ENCODE peak calls at places on chromosomes 3 and 15, in seven cellular contexts. C is left ventricle myocardium inferior, Z is adrenal gland, L is adipocyte, X is tibial artery, V is psoas muscle, T is OCI-LY7. Q is an unnamed sample.

GRCh38 chr3:188941103-188941502 is 230.7 kb upstream of the TPRG1 start:
- DNase-seq in C (no peak), L (no peak), V (no peak), X (peak; percentile 53), Z (no peak), T (peak; percentile 70), Q (no peak)

GRCh38 chr3:56754753-56755365 is 46.9 kb downstream of the ARHGEF3 start:
- DNase-seq in Z (no peak), C (no peak), T (peak; percentile 29), V (no peak), L (no peak), X (no peak), Q (peak; percentile 50)

GRCh38 chr3:197298858-197299854 is 744 bp upstream of the DLG1 start:
- DNase-seq in C (peak; percentile 29), X (peak; percentile 25), V (peak; percentile 63), Z (peak; percentile 43), T (peak; percentile 79), L (no peak), Q (peak; percentile 61)

GRCh38 chr15:62138124-62138523 is 27.0 kb downstream of the C2CD4B start:
- DNase-seq in L (peak; percentile 52), V (no peak), X (no peak), T (no peak), C (no peak), Z (no peak), Q (peak; percentile 62)

GRCh38 chr3:64131755-64132154 is 93.5 kb downstream of the PRICKLE2 start:
- DNase-seq in C (no peak), L (peak; percentile 32), Z (no peak), V (no peak), T (no peak), X (no peak), Q (no peak)

GRCh38 chr3:137792633-137793271 is 28.6 kb downstream of the SOX14 start:
- DNase-seq in Z (peak; percentile 34), X (no peak), L (peak; percentile 18), V (no peak), C (no peak), T (peak; percentile 27), Q (peak; percentile 76)

GRCh38 chr3:15556512-15556911 is 35.0 kb upstream of the COLQ start:
- DNase-seq in T (peak; percentile 75), V (no peak), X (no peak), L (no peak), C (no peak), Z (no peak), Q (no peak)

GRCh38 chr3:184807549-184807948 is 4.4 kb upstream of the VPS8 start:
- DNase-seq in T (no peak), C (no peak), V (no peak), Z (no peak), L (no peak), X (no peak), Q (no peak)

GRCh38 chr3:56494679-56495322 is 26.5 kb upstream of the ERC2 start:
- DNase-seq in T (peak; percentile 87), L (peak; percentile 92), Z (peak; percentile 87), V (peak; percentile 81), C (peak; percentile 73), X (peak; percentile 55), Q (peak; percentile 87)

GRCh38 chr3:194340757-194341400 is 10.2 kb downstream of the CPN2 start:
- DNase-seq in Z (no peak), T (no peak), V (no peak), L (no peak), X (no peak), C (no peak), Q (no peak)

GRCh38 chr3:141241248-141242034 is 9.8 kb downstream of the PXYLP1 start:
- DNase-seq in X (peak; percentile 82), T (no peak), L (no peak), Z (no peak), V (peak; percentile 85), C (peak; percentile 70), Q (no peak)

GRCh38 chr3:95508124-95508523 is 1306.3 kb upstream of the EPHA6 start:
- DNase-seq in L (no peak), V (no peak), C (no peak), Z (no peak), X (no peak), T (no peak), Q (no peak)

GRCh38 chr3:66803706-66804496 is 194.2 kb upstream of the KBTBD8 start:
- DNase-seq in T (no peak), X (no peak), Z (no peak), L (no peak), C (no peak), V (no peak), Q (no peak)

GRCh38 chr15:90184119-90184785 is 16.9 kb upstream of the SEMA4B start:
- DNase-seq in X (peak; percentile 89), C (peak; percentile 74), L (no peak), T (no peak), Z (peak; percentile 93), V (peak; percentile 91), Q (peak; percentile 96)

GRCh38 chr3:123816673-123817207 is 67.4 kb downstream of the MYLK start:
- DNase-seq in V (no peak), T (no peak), C (no peak), Z (peak; percentile 24), X (no peak), L (peak; percentile 64), Q (no peak)

GRCh38 chr3:10697918-10698317 is 118.1 kb upstream of the SLC6A11 start:
- DNase-seq in T (no peak), L (no peak), C (no peak), X (no peak), V (no peak), Z (no peak), Q (peak; percentile 41)

GRCh38 chr3:174431717-174432116 is 427.4 kb upstream of the NAALADL2 start:
- DNase-seq in X (no peak), L (no peak), T (no peak), Z (no peak), C (no peak), V (no peak), Q (no peak)

GRCh38 chr15:77481670-77482069 is 61.0 kb downstream of the HMG20A start:
- DNase-seq in Z (no peak), C (no peak), T (no peak), L (peak; percentile 46), V (no peak), X (no peak), Q (no peak)

GRCh38 chr3:196143708-196144382 is 62.0 kb upstream of the TFRC start:
- DNase-seq in L (no peak), X (no peak), T (no peak), C (no peak), Z (no peak), V (no peak), Q (no peak)

GRCh38 chr3:128430731-128431130 is 36.0 kb downstream of the DNAJB8 start:
- DNase-seq in V (no peak), T (no peak), X (no peak), C (no peak), Z (no peak), L (no peak), Q (no peak)

GRCh38 chr15:40274350-40275274 is 8.3 kb downstream of the ANKRD63 start:
- DNase-seq in C (peak; percentile 71), V (peak; percentile 90), T (peak; percentile 88), X (peak; percentile 69), L (peak; percentile 95), Z (peak; percentile 90), Q (peak; percentile 90)

GRCh38 chr15:49171790-49172189 is 1.7 kb downstream of the GALK2 start:
- DNase-seq in Z (no peak), V (no peak), C (no peak), X (no peak), T (no peak), L (no peak), Q (no peak)
- H3K4me3 ChIP-seq in Z (no peak overlapping the region), V (no peak overlapping the region), C (no peak overlapping the region), X (no peak overlapping the region), T (no peak overlapping the region), L (no peak overlapping the region), Q (no peak overlapping the region)

DNA sequence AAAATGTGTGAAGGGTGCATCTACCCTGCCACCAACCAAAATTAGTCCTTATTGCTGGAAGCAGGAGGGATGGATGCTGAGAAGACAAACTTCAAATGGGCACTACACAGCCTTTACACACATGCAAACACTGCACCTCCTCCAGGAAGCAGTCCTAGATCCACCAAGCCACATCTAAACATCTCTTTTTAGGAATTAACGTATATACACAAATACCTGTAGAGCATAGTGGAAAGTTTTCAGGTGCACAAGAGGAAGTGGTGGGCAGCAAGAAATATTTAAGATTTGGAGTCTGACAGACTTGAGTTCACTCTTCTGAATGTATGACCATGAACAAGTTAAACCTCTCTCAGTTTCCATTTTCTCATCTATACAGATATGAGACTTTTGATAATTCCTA is 456.6 kb upstream of the PROK2 start:
- DNase-seq in V (no peak), L (no peak), X (no peak), C (no peak), Z (no peak), T (peak; percentile 54), Q (no peak)
- H3K4me3 ChIP-seq in V (no peak overlapping the region), L (no peak overlapping the region), X (no peak overlapping the region), C (no peak overlapping the region), Z (no peak overlapping the region), T (no peak overlapping the region), Q (no peak overlapping the region)

DNA sequence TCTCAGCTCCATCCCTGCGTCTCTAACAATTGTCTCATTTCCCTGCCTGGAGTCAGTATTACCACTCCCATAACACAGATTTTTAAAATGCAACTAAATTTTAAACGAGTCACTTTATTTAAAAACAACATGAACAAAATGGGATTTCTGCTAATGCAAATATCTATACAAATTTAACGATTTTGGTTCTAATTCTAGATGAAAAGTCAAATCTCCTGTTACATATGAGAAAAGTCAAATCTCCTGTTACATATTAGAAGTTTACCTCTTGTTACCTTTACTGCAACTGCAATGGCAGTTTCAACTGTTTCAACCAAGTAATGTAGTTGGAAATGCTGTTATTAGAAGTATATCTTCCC is 578 bp upstream of the RPL39L start:
- DNase-seq in T (no peak), X (no peak), C (no peak), L (no peak), V (no peak), Z (no peak), Q (no peak)
- H3K4me3 ChIP-seq in T (peak overlapping the region; percentile 75), X (peak overlapping the region; percentile 73), C (peak overlapping the region; percentile 69), L (peak overlapping the region; percentile 83), V (peak overlapping the region; percentile 74), Z (no peak overlapping the region), Q (peak overlapping the region; percentile 51)

GRCh38 chr15:59657635-59658125 is 365 bp upstream of the GTF2A2 start:
- DNase-seq in C (no peak), L (no peak), Z (peak; percentile 40), V (no peak), X (no peak), T (no peak), Q (no peak)
- H3K4me3 ChIP-seq in C (peak overlapping the region; percentile 97), L (peak overlapping the region; percentile 96), Z (no peak overlapping the region), V (peak overlapping the region; percentile 99), X (peak overlapping the region; percentile 97), T (peak overlapping the region; percentile 95), Q (peak overlapping the region; percentile 94)

GRCh38 chr15:71548317-71548908 is 261.9 kb upstream of the NR2E3 start:
- DNase-seq in V (no peak), L (no peak), C (no peak), T (no peak), Z (no peak), X (no peak), Q (no peak)

GRCh38 chr15:71545223-71545760 is 265.1 kb upstream of the NR2E3 start:
- DNase-seq in T (no peak), L (no peak), C (no peak), V (no peak), Z (no peak), X (no peak), Q (no peak)

GRCh38 chr15:71545923-71546322 is 264.4 kb upstream of the NR2E3 start:
- DNase-seq in V (no peak), X (no peak), C (no peak), Z (no peak), L (no peak), T (no peak), Q (no peak)

GRCh38 chr15:71549100-71549499 is 261.3 kb upstream of the NR2E3 start:
- DNase-seq in C (no peak), Z (no peak), L (no peak), T (no peak), V (no peak), X (no peak), Q (no peak)

GRCh38 chr15:71547066-71547465 is 263.3 kb upstream of the NR2E3 start:
- DNase-seq in T (no peak), C (peak; percentile 57), X (no peak), Z (peak; percentile 33), V (no peak), L (peak; percentile 8), Q (peak; percentile 41)
- H3K4me3 ChIP-seq in T (no peak overlapping the region), C (peak overlapping the region; percentile 58), X (no peak overlapping the region), Z (no peak overlapping the region), V (no peak overlapping the region), L (peak overlapping the region; percentile 58), Q (no peak overlapping the region)

Q was measured in testis.